ENCODE peak calls at places on chromosome 7, in four cellular contexts. O is WTC11, R is HepG2, N is GM12878. P is an unnamed sample.

GRCh38 chr7:130909881-130910672 is 176.1 kb upstream of the KLF14 start:
- DNase-seq in N (no peak), R (no peak), O (no peak), P (peak)

GRCh38 chr7:34727464-34727995 is 69.5 kb downstream of the NPSR1 start:
- DNase-seq in R (no peak), O (no peak), N (no peak), P (no peak)

GRCh38 chr7:110090113-110090820 is 1000.7 kb upstream of the LRRN3 start:
- DNase-seq in R (peak), O (no peak), N (no peak), P (no peak)

GRCh38 chr7:27198138-27198841 is 1.6 kb downstream of the HOXA13 start:
- DNase-seq in N (no peak), R (no peak), O (no peak), P (no peak)

GRCh38 chr7:25770670-25771069 is 381.3 kb upstream of the NFE2L3 start:
- DNase-seq in N (no peak), R (no peak), O (no peak), P (no peak)

GRCh38 chr7:114944742-114945625 is 23.1 kb downstream of the MDFIC start:
- DNase-seq in R (no peak), O (peak), N (no peak), P (no peak)

GRCh38 chr7:45000096-45001032 is at the start of gene CCM2:
- DNase-seq in R (no peak), N (no peak), O (peak), P (no peak)

GRCh38 chr7:36188923-36189322 is 35.9 kb downstream of the EEPD1 start:
- DNase-seq in R (no peak), O (no peak), N (no peak), P (no peak)

GRCh38 chr7:37065779-37066271 is 341.5 kb upstream of the AOAH start:
- DNase-seq in O (no peak), N (peak), R (no peak), P (no peak)

GRCh38 chr7:68314208-68314607 is 1284.1 kb upstream of the AUTS2 start:
- DNase-seq in N (no peak), R (no peak), O (no peak), P (no peak)

GRCh38 chr7:124954766-124955165 is 25.1 kb upstream of the POT1 start:
- DNase-seq in N (no peak), O (no peak), R (no peak), P (no peak)

GRCh38 chr7:36723951-36724664 is at the start of gene AOAH:
- DNase-seq in R (no peak), O (no peak), N (no peak), P (no peak)

GRCh38 chr7:140485463-140486265 is 6.4 kb upstream of the MKRN1 start:
- DNase-seq in R (no peak), O (no peak), N (no peak), P (peak)

GRCh38 chr7:51021906-51022570 is 239.3 kb upstream of the GRB10 start:
- DNase-seq in R (no peak), N (no peak), O (no peak), P (no peak)

DNA sequence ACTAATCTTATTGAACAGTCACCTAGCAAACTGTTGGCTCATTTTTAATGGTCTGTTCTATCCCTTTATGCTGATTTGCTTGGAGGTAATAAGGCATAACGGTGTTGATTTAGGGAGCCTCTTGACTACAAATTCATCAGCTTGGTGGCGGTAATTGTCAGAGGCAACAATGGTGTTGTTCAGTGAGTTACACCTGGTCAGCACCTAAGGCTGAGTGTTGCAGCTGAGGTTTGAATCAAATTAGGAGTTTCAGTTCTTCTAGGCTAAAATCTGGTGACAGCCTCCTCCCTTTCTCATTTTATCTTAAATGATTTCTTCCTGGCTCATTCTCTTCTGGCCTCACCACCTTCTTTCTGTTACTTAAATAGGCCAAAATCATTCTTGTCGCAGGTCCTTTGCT is 42.3 kb upstream of the SP8 start:
- DNase-seq in N (no peak), O (no peak), R (no peak), P (no peak)
- TF ChIP-seq TCF7 in N (no peak), O (no peak), R (no peak), P (no peak)

DNA sequence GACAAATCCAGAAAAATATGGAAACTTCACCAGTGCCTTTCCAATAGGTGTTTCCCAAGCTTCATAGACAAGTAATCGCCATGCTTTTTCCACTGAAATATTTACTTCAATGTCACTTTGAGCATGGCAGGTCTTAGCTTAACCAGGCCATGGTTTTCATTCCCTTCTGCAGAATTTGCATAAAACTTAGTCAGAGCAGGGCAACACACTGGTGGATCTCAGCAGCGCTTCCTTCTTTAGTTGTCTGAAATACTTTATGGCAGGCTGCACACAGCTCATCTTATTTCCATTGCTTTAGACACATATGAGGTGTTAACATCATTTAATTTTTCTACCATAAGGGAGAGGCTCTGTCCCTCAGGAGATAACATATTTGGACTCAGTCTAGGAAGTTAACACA is 102.9 kb upstream of the AHR start:
- DNase-seq in N (no peak), O (no peak), R (no peak), P (no peak)
- TF ChIP-seq TCF7 in N (no peak), O (no peak), R (no peak), P (no peak)

GRCh38 chr7:1721047-1721687 is 51.1 kb downstream of the ELFN1 start:
- DNase-seq in R (no peak), O (no peak), N (no peak), P (no peak)

GRCh38 chr7:1717903-1718676 is 48.0 kb downstream of the ELFN1 start:
- DNase-seq in O (no peak), R (no peak), N (no peak), P (no peak)

GRCh38 chr7:1719913-1720312 is 49.8 kb downstream of the ELFN1 start:
- DNase-seq in N (no peak), R (no peak), O (no peak), P (no peak)

GRCh38 chr7:1723254-1723653 is 53.2 kb downstream of the ELFN1 start:
- DNase-seq in N (no peak), R (no peak), O (no peak), P (no peak)

GRCh38 chr7:1720325-1720724 is 50.2 kb downstream of the ELFN1 start:
- DNase-seq in O (no peak), R (no peak), N (no peak), P (no peak)
- TF ChIP-seq TCF7 in O (no peak), R (no peak), N (no peak), P (no peak)

DNA sequence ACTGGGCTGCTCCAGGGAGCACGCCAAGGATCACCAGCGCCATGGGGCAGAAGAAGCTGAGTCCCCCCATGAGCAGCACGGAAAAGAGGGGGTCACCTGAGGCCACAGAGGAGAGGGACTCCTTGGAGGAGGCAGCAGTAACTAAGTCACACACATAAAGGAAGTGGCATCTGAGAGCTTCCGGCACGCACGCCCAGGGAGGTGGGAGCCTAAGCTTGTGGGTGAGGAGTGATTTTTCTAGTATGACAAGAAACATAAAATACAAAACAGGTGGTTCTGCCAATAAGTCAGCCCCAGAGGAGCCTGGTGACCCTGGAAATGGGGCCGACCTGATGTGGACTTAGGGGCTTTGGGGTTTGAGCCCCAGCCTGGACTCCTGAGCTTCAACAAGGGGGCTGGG is 60.8 kb downstream of the CARD11 start:
- DNase-seq in R (no peak), O (no peak), N (no peak), P (no peak)
- TF ChIP-seq TCF7 in R (no peak), O (no peak), N (no peak), P (no peak)

DNA sequence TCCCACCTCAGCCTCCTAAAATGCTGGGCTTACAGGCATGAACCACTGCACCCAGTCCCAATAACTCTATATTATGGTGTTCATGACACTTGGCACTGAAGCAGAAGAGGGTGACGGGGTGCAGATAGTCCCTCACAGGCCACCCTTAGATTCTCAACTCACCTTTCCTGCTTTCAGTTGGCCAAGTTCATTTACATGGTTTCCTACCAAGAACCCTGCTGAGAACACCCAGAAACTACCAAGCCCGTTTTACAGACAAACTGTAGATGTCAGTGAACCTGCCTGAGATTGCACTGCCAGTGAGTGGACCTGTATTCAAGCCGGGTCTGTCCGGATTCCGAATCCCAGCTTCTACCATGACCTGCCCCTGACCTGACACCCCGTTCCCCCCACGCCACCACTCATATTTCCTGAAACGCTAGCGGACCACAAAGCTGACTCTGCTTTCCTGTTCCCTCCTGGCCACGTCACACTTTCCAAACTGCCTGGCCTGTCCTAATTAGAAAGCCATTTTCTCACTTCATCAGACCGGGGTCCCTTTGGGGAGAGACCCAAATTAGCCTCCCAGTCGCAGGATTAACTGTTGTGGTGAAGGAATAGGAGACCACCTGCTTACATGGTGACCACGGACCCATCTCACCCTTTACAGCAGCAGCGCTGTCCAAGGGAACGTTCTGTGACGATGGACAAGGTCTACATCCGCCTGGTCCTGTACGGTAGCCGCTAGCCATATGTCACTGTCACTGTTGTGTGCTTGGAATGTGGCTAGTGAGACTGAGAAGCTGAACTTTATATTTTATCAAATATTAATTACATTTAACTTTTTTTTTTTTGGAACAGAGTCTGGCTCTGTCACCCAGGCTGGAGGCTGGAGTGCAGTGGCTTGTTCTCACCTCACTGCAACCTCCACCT is 17.1 kb downstream of the GRID2IP start:
- DNase-seq in O (no peak), N (peak), R (no peak), P (no peak)
- TF ChIP-seq TCF7 in O (no peak), N (no peak), R (no peak), P (no peak)

GRCh38 chr7:128025380-128025779 is 5.9 kb downstream of the LRRC4 start:
- DNase-seq in R (no peak), O (no peak), N (no peak), P (no peak)
- TF ChIP-seq TCF7 in R (no peak), O (no peak), N (no peak), P (no peak)

DNA sequence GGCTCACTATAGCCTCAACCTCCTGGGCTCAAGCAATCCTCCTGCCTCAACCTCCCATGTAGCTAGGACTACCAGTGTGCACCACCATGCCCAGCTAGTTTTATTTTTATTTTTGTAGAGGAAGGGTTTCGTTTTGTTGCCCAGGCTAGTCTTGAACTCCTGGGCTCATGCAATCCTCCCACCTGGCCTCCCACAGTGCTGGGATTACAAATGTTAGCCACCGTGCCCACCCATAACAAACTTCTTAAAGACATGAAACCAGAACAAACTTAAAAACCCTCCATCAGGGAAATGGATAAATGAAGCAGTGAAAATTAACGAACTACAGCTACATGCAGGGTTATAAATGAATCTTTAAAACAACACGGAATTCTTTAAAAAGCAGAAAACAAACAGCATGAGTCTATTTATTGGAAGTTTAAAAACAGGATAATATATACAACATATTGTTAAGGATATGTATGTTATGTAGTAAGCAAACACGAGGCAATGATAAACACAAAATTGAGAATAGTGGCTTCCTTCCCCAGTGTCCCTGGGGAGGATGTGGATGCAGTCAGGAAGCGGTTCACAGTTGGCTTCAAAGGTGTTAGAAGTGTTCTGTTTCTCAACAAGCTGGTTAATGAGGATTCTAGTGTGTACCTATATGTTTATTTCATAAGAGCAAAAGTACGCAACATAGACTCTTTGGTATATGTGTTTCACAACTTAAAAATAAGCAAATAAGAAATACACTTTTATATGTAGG is 128.2 kb upstream of the IMMP2L start:
- DNase-seq in R (no peak), O (no peak), N (no peak), P (no peak)
- TF ChIP-seq TCF7 in R (no peak), O (no peak), N (no peak), P (no peak)

P was measured in K562.